ENCODE peak calls at places on chromosomes 7 and 10, in eight cellular contexts. L is heart right ventricle, D is PC-3, U is colonic mucosa, A is brain microvascular endothelial cell, X is Panc1, I is cardiac muscle cell, K is astrocyte. S is an unnamed sample.

GRCh38 chr7:132407764-132408163 is 168.5 kb downstream of the PLXNA4 start:
- DNase-seq in I (no peak), L (no peak), D (no peak), X (no peak), K (no peak), U (no peak), A (no peak), S (no peak)

GRCh38 chr7:36999851-37000480 is 275.7 kb upstream of the AOAH start:
- DNase-seq in X (no peak), I (no peak), D (no peak), A (no peak), K (peak; percentile 44), U (no peak), L (no peak), S (no peak)

GRCh38 chr7:36314491-36314890 is 75.2 kb upstream of the ANLN start:
- DNase-seq in U (no peak), I (no peak), L (no peak), D (no peak), X (no peak), A (no peak), K (no peak), S (no peak)

GRCh38 chr10:16788125-16788524 is 29.1 kb downstream of the RSU1 start:
- DNase-seq in L (no peak), U (no peak), D (no peak), K (no peak), I (no peak), A (no peak), X (no peak), S (no peak)

GRCh38 chr10:101230185-101230917 is 1.1 kb upstream of the LBX1 start:
- DNase-seq in U (no peak), L (no peak), A (no peak), K (no peak), D (no peak), X (no peak), I (no peak), S (no peak)

GRCh38 chr7:106369349-106369748 is 84.6 kb upstream of the NAMPT start:
- DNase-seq in L (no peak), K (peak; percentile 74), U (no peak), I (no peak), A (peak; percentile 48), D (peak; percentile 68), X (no peak), S (peak; percentile 29)

GRCh38 chr7:90455163-90456030 is 14.0 kb upstream of the PTTG1IP2 start:
- DNase-seq in X (no peak), L (peak; percentile 11), K (peak; percentile 41), A (peak; percentile 52), I (peak; percentile 59), U (peak; percentile 33), D (peak; percentile 67), S (peak; percentile 64)

GRCh38 chr10:120422459-120422858 is 34.6 kb upstream of the PLPP4 start:
- DNase-seq in X (no peak), U (no peak), I (no peak), A (peak; percentile 79), D (peak; percentile 91), K (peak; percentile 97), L (no peak), S (peak; percentile 50)

DNA sequence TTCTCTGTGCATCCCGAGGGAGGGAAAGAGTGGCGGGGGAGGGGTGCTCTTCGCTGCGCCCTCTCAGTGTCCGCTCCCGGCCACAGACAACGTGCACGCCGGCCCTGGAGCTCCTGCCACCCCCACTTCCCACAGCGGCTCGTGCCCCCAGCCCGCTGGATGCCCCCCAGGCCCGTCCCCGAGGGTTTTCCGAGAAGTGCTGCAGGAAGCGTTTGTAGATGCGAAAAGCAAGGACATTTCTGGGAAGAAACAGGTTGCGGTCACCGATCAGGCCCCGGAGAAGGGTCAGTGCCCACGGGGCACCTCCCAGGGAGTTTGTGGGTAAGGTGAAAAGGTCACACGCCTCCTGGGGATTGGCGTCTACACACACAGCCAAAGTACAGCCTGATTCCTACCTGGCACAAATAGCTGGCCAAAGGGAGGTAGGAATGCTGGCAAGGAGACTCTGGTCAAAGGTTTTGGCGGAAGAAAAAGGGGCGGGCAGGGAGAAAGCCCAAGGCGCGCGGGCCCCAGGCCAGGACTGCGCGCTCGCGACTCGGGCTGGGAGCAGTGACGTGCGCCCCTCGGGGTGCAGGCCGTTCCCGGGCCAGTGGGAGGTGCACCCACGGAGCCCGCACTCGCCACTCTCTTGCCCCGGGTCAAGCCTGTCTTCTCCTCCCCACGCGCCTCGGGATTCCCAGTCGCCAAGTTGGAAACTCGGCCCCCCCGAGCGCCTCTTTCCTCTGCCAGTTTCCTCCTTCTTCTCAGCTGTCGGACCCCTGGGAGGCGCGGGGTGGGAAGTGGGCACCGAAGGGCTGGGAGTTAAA is 1.5 kb upstream of the NRP1 start:
- DNase-seq in K (peak; percentile 44), I (peak; percentile 61), X (no peak), D (peak; percentile 100), L (peak; percentile 78), U (peak; percentile 83), A (peak; percentile 39), S (peak; percentile 50)
- TF ChIP-seq CTCF in K (no peak), I (peak; percentile 5), X (no peak), D (peak; percentile 24), L (no peak), U (no peak), A (no peak), S (peak; percentile 61)

DNA sequence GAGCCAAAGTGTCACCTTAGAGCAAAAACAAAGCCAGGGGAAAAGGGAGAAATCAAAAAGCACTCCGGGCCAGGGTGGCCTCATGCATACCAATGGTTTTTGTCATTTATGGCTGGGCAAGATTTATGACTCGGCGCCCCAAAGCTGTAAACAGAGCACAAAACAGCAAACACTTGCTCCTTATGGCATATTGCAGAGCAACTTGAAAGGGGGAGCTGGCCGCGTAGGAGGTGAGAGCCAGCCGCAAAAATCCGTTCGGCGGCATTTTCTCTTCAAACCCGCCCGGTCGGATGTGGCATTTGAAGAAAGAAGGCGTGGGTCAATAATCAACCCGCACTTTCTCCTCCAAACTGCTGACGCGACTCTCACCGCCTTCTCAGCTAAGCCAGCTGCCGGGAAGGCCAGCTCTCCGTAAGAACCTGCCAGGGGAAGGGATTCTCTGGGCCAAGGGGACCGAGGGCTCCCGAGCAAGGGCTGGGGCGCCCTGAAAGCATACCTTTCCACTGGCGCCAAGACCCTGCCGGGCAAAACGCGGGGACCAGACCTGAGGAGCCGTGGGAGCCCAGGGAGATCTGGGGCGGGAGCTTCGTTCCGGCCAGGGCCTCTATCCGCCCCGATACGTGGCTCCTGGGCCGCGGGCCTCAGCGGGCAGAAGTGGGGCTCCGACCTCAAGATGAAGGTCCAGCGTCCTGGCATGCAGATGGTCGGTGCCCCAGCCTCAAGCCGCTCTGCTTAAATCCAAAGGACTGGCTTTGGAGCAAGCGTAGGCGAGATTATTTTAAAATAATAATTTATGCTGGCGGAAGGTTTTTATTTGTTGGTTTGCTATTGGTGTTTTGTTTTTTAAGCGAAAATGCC is 12.9 kb upstream of the HOXA2 start:
- DNase-seq in X (no peak), K (peak; percentile 85), I (no peak), U (peak; percentile 81), L (no peak), D (peak; percentile 95), A (no peak), S (peak; percentile 73)
- H3K27ac ChIP-seq in X (peak overlapping the region; percentile 99), K (peak overlapping the region; percentile 83), I (no peak overlapping the region), U (peak overlapping the region; percentile 75), L (peak overlapping the region; percentile 64), D (peak overlapping the region; percentile 84), A (no peak overlapping the region), S (peak overlapping the region; percentile 86)

GRCh38 chr10:28411136-28411460 is 108.2 kb upstream of the MPP7 start:
- DNase-seq in A (no peak), I (no peak), K (no peak), D (no peak), U (no peak), X (no peak), L (no peak), S (no peak)

GRCh38 chr10:28408237-28408777 is 105.4 kb upstream of the MPP7 start:
- DNase-seq in I (no peak), X (no peak), U (no peak), K (no peak), D (no peak), L (no peak), A (no peak), S (no peak)

GRCh38 chr10:28411648-28412047 is 108.8 kb upstream of the MPP7 start:
- DNase-seq in U (no peak), K (no peak), X (no peak), I (no peak), A (no peak), D (peak; percentile 38), L (no peak), S (peak; percentile 36)

DNA sequence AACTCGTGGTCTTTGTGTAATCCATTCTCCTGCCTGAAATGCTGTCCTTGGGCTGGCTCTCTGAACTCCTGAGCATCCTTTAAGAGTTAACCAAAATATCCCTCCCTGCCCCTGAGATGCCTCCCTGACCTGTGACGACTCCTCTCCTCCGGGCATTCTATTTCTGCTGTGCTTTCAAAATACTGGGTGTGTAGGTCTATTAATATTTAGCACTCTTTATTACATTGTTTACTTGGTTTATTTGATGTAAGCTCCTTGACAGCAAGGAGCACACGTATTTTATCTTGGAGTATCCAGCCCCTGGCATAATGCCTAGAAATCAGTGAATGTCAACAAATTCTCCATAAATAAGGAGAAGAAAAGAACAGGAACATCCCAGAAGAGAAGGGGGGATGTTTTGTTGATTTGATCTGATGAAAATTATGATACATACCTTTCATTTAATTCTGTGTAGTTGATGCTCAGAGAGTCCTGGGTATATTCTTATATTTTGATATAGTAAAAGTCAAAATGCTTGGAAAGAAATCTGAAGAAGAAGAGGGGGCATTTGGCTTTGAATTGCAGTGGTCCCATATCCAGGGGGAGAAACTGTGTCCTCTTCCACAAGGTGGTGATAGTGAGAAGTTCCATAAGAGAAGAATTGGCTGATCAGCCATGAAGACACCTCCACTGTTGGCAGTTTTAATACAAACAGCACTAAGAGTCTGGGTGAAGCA is 107.7 kb upstream of the MPP7 start:
- DNase-seq in I (no peak), D (peak; percentile 22), L (no peak), U (no peak), A (no peak), K (no peak), X (no peak), S (no peak)
- TF ChIP-seq CTCF in I (peak; percentile 18), D (peak; percentile 44), L (no peak), U (no peak), A (peak; percentile 45), K (no peak), X (peak; percentile 33), S (no peak)

GRCh38 chr10:30491204-30491603 is 57.2 kb downstream of the MAP3K8 start:
- DNase-seq in D (peak; percentile 38), L (no peak), K (no peak), I (no peak), X (no peak), U (no peak), A (no peak), S (peak; percentile 25)

GRCh38 chr10:30493609-30494530 is 59.9 kb downstream of the MAP3K8 start:
- DNase-seq in I (no peak), A (peak; percentile 68), K (peak; percentile 42), U (peak; percentile 19), D (peak; percentile 49), X (no peak), L (peak; percentile 27), S (no peak)

GRCh38 chr10:30491832-30492530 is 58.0 kb downstream of the MAP3K8 start:
- DNase-seq in I (no peak), L (no peak), D (no peak), K (no peak), X (no peak), U (no peak), A (no peak), S (no peak)

GRCh38 chr10:30495687-30496086 is 61.7 kb downstream of the MAP3K8 start:
- DNase-seq in D (peak; percentile 55), I (no peak), L (no peak), K (peak; percentile 30), X (no peak), A (no peak), U (no peak), S (no peak)

DNA sequence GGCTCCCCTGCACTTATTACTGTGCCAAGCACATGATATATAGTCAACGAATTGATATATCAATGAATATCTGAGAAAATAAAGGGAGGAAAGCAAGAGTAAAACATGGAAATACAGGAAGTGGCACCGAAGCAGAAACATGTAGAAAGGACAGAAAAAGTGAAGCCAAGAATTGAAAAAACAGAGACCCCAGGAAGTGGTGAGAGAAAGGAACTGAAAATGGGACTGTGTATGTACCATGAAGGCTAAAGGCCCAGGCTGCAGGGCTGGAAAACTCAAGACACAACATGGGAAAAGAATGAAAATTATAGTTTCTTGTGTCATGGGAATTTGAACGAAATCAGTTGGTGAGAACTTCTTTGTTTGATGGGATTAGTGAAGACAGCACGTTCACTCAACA is 60.6 kb downstream of the MAP3K8 start:
- DNase-seq in A (no peak), D (no peak), K (no peak), U (no peak), L (no peak), I (no peak), X (no peak), S (no peak)
- H3K27ac ChIP-seq in A (no peak overlapping the region), D (no peak overlapping the region), K (no peak overlapping the region), U (no peak overlapping the region), L (peak overlapping the region; percentile 37), I (no peak overlapping the region), X (no peak overlapping the region), S (no peak overlapping the region)

S was measured in RWPE1.